ENCODE peak calls at places on chromosomes 4 and X, in five cellular contexts. L, H, X, I and K are unnamed samples.

GRCh38 chr4:139852612-139853269 is 187.1 kb downstream of the MGST2 start:
- DNase-seq in H (no peak), X (no peak), L (peak), I (no peak), K (no peak)

GRCh38 chrX:24720036-24720435 is 26.3 kb downstream of the POLA1 start:
- DNase-seq in I (no peak), L (no peak), H (no peak), X (no peak), K (no peak)

GRCh38 chr4:84159767-84160166 is 339.3 kb downstream of the NKX6-1 start:
- DNase-seq in X (peak), L (no peak), I (peak), H (peak), K (peak)

GRCh38 chr4:90137545-90137944 is 10.4 kb downstream of the CCSER1 start:
- DNase-seq in L (no peak), X (no peak), H (no peak), I (no peak), K (peak)

GRCh38 chr4:145102619-145103018 is 4.5 kb downstream of the ABCE1 start:
- DNase-seq in H (no peak), I (no peak), L (no peak), X (no peak), K (no peak)

GRCh38 chrX:55161581-55161980 is 58.6 kb upstream of the PAGE5 start:
- DNase-seq in H (peak), X (no peak), L (peak), I (peak), K (peak)

GRCh38 chr4:20658456-20658855 is 41.8 kb upstream of the PACRGL start:
- DNase-seq in X (no peak), L (no peak), I (no peak), H (no peak), K (no peak)

GRCh38 chr4:3324093-3324815 is 31.4 kb downstream of the RGS12 start:
- DNase-seq in L (no peak), H (no peak), I (no peak), X (peak), K (no peak)

GRCh38 chr4:16745009-16745408 is 153.4 kb downstream of the LDB2 start:
- DNase-seq in I (peak), H (no peak), X (no peak), L (no peak), K (no peak)

GRCh38 chrX:41087219-41087618 is 2.0 kb downstream of the USP9X start:
- DNase-seq in I (no peak), X (no peak), L (no peak), H (peak), K (no peak)

GRCh38 chr4:165692082-165692481 is 181.0 kb upstream of the TLL1 start:
- DNase-seq in I (no peak), H (no peak), X (no peak), L (no peak), K (no peak)

GRCh38 chr4:146428298-146428697 is 93.4 kb downstream of the SLC10A7 start:
- DNase-seq in X (no peak), I (no peak), H (no peak), L (no peak), K (no peak)

GRCh38 chr4:6932475-6932874 is 22.8 kb downstream of the TBC1D14 start:
- DNase-seq in L (no peak), H (no peak), X (no peak), I (no peak), K (no peak)

GRCh38 chr4:100208964-100209363 is 18.7 kb upstream of the DDIT4L start:
- DNase-seq in X (no peak), L (no peak), I (no peak), H (no peak), K (no peak)

GRCh38 chrX:76253432-76253831 is 80.6 kb downstream of the PBDC1 start:
- DNase-seq in L (peak), I (peak), H (peak), X (peak), K (peak)

GRCh38 chr4:96670381-96670780 is 830.5 kb downstream of the PDHA2 start:
- DNase-seq in I (no peak), X (no peak), H (no peak), L (no peak), K (no peak)

GRCh38 chrX:53048169-53049126 is at the start of gene GPR173:
- DNase-seq in I (peak), H (peak), L (no peak), X (no peak), K (peak)

GRCh38 chr4:184421558-184422155 is 52.7 kb downstream of the IRF2 start:
- DNase-seq in L (peak), H (no peak), I (no peak), X (no peak), K (no peak)

GRCh38 chr4:81470456-81471327 is 1.0 kb downstream of the RASGEF1B start:
- DNase-seq in X (no peak), L (peak), I (peak), H (peak), K (peak)

GRCh38 chr4:134070174-134070573 is 131.4 kb downstream of the PABPC4L start:
- DNase-seq in L (no peak), X (no peak), I (no peak), H (no peak), K (no peak)

GRCh38 chrX:72046447-72046846 is 85.3 kb downstream of the RTL5 start:
- DNase-seq in X (no peak), L (no peak), H (no peak), I (no peak), K (no peak)

GRCh38 chrX:119236599-119237525 is 777 bp downstream of the PGRMC1 start:
- DNase-seq in X (peak), I (peak), L (peak), H (peak), K (peak)

GRCh38 chr4:155143512-155143911 is 64.9 kb upstream of the NPY2R start:
- DNase-seq in X (no peak), I (no peak), H (no peak), L (no peak), K (no peak)

GRCh38 chr4:89469930-89470375 is 162.4 kb upstream of the GPRIN3 start:
- DNase-seq in H (no peak), L (peak), I (peak), X (peak), K (peak)

GRCh38 chr4:18957721-18958120 is 936.2 kb upstream of the LCORL start:
- DNase-seq in X (no peak), L (no peak), H (no peak), I (no peak), K (peak)

GRCh38 chr4:38306482-38307071 is 346.4 kb downstream of the PTTG2 start:
- DNase-seq in I (no peak), X (no peak), H (no peak), L (peak), K (no peak)